ENCODE peak calls at places on chromosomes 5 and 9, in nine cellular contexts. C, Q, G, Y, F, A, E, N and I are unnamed samples.

GRCh38 chr5:73435640-73436534 is 12.7 kb downstream of the FOXD1 start:
- DNase-seq in Q (no peak), Y (peak), A (no peak), G (no peak), C (no peak), E (no peak), F (no peak), N (no peak), I (no peak)

GRCh38 chr9:130258999-130259398 is 6.6 kb upstream of the HMCN2 start:
- DNase-seq in N (no peak), Y (peak), A (no peak), Q (no peak), C (no peak), G (no peak), F (no peak), E (no peak), I (peak)

GRCh38 chr5:149831492-149831891 is 101.4 kb downstream of the PPARGC1B start:
- DNase-seq in E (peak), A (peak), N (no peak), G (no peak), C (no peak), F (peak), Q (no peak), Y (no peak), I (no peak)

GRCh38 chr5:136810198-136810823 is 445.0 kb upstream of the TRPC7 start:
- DNase-seq in F (peak), C (no peak), G (peak), A (no peak), E (no peak), N (peak), Y (no peak), Q (no peak), I (peak)

GRCh38 chr5:73748510-73749410 is 122.8 kb downstream of the ARHGEF28 start:
- DNase-seq in Q (no peak), A (peak), C (no peak), Y (no peak), G (peak), F (peak), N (peak), E (peak), I (peak)

GRCh38 chr5:175569701-175570100 is 88.2 kb upstream of the HRH2 start:
- DNase-seq in E (no peak), A (no peak), N (no peak), F (no peak), Y (peak), G (no peak), Q (no peak), C (no peak), I (no peak)

GRCh38 chr5:181160-181559 is 10.1 kb upstream of the LRRC14B start:
- DNase-seq in E (no peak), F (no peak), C (no peak), G (no peak), A (no peak), Q (no peak), Y (no peak), N (no peak), I (no peak)

GRCh38 chr5:165139262-165139661 is 1633.8 kb downstream of the MAT2B start:
- DNase-seq in Q (no peak), G (no peak), N (no peak), Y (no peak), E (no peak), F (no peak), C (no peak), A (no peak), I (no peak)

GRCh38 chr9:104586496-104587180 is 12.6 kb downstream of the OR13C5 start:
- DNase-seq in A (peak), C (no peak), F (peak), E (no peak), Q (no peak), N (peak), Y (no peak), G (peak), I (no peak)

GRCh38 chr9:15307523-15307841 is 466 bp upstream of the TTC39B start:
- DNase-seq in A (no peak), G (no peak), N (no peak), Q (no peak), C (no peak), E (no peak), F (no peak), Y (no peak), I (no peak)

GRCh38 chr9:15308511-15308910 is 1.5 kb upstream of the TTC39B start:
- DNase-seq in Y (no peak), C (no peak), E (peak), A (peak), F (peak), G (peak), Q (no peak), N (peak), I (peak)

GRCh38 chr9:15310448-15310847 is 3.4 kb upstream of the TTC39B start:
- DNase-seq in A (no peak), C (no peak), Q (no peak), G (no peak), Y (no peak), N (no peak), E (no peak), F (no peak), I (no peak)

GRCh38 chr9:15306757-15307522 is at the start of gene TTC39B:
- DNase-seq in Y (peak), Q (peak), N (peak), C (peak), A (peak), F (peak), E (peak), G (peak), I (peak)

GRCh38 chr9:15311607-15312006 is 4.6 kb upstream of the TTC39B start:
- DNase-seq in E (no peak), F (peak), Q (no peak), A (no peak), N (no peak), Y (no peak), C (no peak), G (no peak), I (no peak)
- H3K4me3 ChIP-seq in E (no peak), F (no peak), Q (no peak), A (no peak), N (no peak), Y (no peak), C (no peak), G (no peak), I (no peak)

DNA sequence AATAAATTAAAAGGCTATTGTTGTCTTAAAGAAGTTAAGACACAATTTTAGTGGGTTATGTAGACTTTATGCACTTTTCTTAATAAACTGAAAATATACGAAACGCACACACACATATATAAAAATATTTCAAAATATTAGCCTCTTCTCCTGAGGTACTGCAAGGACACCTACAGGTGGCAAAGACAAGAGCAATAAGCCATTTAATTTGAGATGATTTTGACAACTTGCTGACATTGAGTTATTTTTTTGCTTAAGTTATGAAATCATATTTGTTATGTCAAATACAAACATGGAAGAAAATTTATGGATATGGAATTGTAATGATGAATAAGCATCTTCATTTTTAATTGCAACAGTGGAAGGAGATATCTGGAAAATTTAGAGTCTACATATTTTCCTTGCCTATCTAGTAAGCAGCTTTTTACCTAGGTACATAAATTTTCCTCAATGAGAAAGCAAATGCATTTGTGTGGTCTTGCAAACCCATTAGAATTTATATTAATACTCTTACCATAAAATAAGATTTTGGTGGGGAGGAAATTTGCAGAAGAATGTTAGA is 301.6 kb downstream of the ISL1 start:
- DNase-seq in G (no peak), A (no peak), Q (no peak), N (no peak), C (no peak), F (peak), Y (no peak), E (no peak), I (no peak)
- TF ChIP-seq CTCF in G (no peak), A (no peak), Q (no peak), N (no peak), C (no peak), F (no peak), Y (peak), E (peak), I (peak)

DNA sequence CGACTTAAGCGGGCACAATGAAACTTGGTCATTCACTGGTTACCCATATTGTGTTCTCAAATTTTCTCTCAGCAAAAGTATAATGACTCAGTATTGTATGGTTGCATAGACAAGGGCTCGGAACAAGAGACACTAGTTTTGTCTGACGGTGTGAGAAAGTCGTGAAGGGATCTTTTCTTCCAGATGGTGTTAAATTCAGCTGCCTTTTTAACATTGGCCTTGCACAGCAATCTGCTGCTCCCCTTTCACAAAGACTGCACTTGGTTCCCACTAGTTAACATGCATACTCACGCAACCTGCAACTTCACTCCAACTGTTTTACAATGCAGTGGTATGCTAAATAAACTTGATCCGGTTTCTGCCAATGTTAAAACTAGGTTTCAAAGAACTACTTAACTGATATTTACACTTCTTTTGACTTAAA is 219.2 kb downstream of the MEF2C start:
- DNase-seq in C (no peak), A (no peak), E (no peak), Q (no peak), N (no peak), Y (no peak), F (no peak), G (no peak), I (no peak)
- H3K4me3 ChIP-seq in C (no peak), A (no peak), E (no peak), Q (no peak), N (no peak), Y (no peak), F (no peak), G (no peak), I (peak)

GRCh38 chr5:127321465-127321864 is 30.9 kb downstream of the MEGF10 start:
- DNase-seq in N (no peak), Q (no peak), F (no peak), A (no peak), Y (no peak), C (no peak), G (no peak), E (no peak), I (no peak)

GRCh38 chr5:127324756-127325155 is 34.2 kb downstream of the MEGF10 start:
- DNase-seq in A (no peak), G (no peak), Q (no peak), Y (peak), E (no peak), F (no peak), C (no peak), N (no peak), I (no peak)

GRCh38 chr5:127330116-127330515 is 39.5 kb downstream of the MEGF10 start:
- DNase-seq in G (no peak), C (no peak), N (no peak), Y (no peak), A (no peak), E (no peak), F (peak), Q (no peak), I (no peak)

GRCh38 chr5:127322405-127322804 is 31.8 kb downstream of the MEGF10 start:
- DNase-seq in G (no peak), N (no peak), Y (no peak), A (no peak), Q (no peak), C (no peak), E (no peak), F (no peak), I (no peak)

DNA sequence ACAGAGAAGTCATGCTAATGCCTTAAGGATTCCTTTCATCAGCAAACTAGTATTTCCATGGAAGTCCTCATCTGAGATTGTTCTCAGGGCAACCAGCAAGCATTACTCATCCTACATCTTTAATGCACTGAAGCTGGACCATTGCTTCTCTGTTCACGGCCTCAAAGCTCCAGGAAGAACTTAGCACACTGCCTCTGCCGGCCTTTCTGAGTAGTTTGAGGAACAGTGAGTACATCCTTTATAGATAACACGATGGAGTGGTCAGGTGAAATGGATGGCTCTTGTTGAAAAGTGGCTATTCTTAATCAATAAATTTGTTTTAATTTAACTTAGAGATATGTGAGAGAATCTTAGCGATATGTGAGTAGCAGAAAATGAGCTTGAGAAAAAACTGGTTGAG is 35.8 kb downstream of the MEGF10 start:
- DNase-seq in C (no peak), N (no peak), Q (no peak), E (no peak), Y (no peak), A (no peak), F (no peak), G (no peak), I (no peak)
- TF ChIP-seq CTCF in C (no peak), N (peak), Q (no peak), E (no peak), Y (peak), A (peak), F (no peak), G (no peak), I (no peak)

GRCh38 chr5:57172466-57172961 is 1.3 kb upstream of the GPBP1 start:
- DNase-seq in A (peak), Y (peak), C (no peak), G (peak), F (peak), Q (peak), E (no peak), N (peak), I (no peak)
- H3K4me3 ChIP-seq in A (peak), Y (peak), C (peak), G (peak), F (peak), Q (peak), E (peak), N (peak), I (peak)

DNA sequence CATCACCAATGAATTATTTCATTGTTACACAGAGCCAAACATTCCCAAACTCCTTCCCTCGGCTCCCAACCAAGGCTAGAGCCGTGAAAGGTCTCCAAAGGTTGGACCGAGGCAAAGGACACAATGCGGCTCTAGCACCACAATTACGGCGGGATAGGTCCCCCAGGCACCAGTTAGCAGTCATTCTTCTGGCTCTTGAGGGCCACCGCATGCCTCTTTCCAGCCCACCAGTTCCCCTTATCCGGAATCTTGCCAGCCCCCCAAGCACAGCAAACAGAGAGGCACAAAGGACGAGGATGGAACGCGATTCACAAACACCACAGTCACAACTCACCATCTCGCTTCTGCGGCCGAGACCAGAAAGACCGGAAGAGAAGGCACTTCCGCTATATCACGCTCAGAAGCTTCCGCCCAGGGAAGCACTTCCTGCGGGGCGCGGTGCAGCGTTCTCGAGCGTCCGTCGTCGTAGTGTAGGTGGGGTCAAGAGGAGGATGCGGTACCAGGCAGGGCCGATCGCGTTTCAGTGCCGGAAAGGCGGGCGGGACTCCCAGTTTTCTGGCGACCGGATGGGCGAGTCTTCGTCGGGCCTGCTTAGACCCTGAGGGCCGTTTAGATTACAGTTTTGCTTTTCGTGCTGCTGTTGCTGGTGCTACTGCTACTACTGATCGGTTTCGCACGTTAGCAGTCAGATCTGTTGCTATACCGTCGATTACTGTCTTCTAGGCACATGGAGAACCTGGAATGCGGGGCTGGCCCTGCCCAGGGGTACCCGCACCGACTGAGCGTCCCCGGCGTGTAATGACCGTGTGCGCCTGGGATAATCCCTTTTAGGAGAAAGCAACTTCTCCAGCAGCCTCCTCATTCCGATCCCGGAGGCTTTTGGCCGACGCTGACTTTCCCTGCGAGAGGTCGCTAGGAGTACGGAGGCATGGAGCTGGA is at the start of gene RPL37:
- DNase-seq in G (peak), A (peak), C (peak), N (peak), Y (peak), F (peak), Q (peak), E (peak), I (peak)
- TF ChIP-seq CTCF in G (no peak), A (no peak), C (no peak), N (no peak), Y (no peak), F (no peak), Q (no peak), E (no peak), I (no peak)

GRCh38 chr5:66743344-66743743 is 147.2 kb downstream of the MAST4 start:
- DNase-seq in G (no peak), N (no peak), E (no peak), Q (no peak), Y (no peak), F (no peak), A (no peak), C (no peak), I (no peak)

GRCh38 chr5:66742083-66742895 is 146.1 kb downstream of the MAST4 start:
- DNase-seq in A (peak), Y (peak), Q (peak), F (peak), G (no peak), N (peak), E (peak), C (no peak), I (no peak)

GRCh38 chr5:66742896-66743247 is 146.7 kb downstream of the MAST4 start:
- DNase-seq in Y (no peak), A (no peak), F (no peak), E (no peak), G (no peak), C (no peak), Q (no peak), N (no peak), I (no peak)

GRCh38 chr5:66739923-66740322 is 143.7 kb downstream of the MAST4 start:
- DNase-seq in Y (no peak), A (no peak), E (no peak), C (no peak), F (peak), Q (no peak), N (peak), G (no peak), I (no peak)

GRCh38 chr5:66741394-66741793 is 145.2 kb downstream of the MAST4 start:
- DNase-seq in F (no peak), N (no peak), G (no peak), A (no peak), E (no peak), C (no peak), Q (peak), Y (no peak), I (no peak)
- H3K4me3 ChIP-seq in F (no peak), N (no peak), G (no peak), A (no peak), E (no peak), C (no peak), Q (no peak), Y (no peak), I (no peak)

GRCh38 chr9:893843-894420 is 52.4 kb downstream of the DMRT1 start:
- DNase-seq in Y (peak), G (peak), A (peak), F (peak), E (peak), Q (peak), C (no peak), N (peak), I (peak)
- TF ChIP-seq CTCF in Y (peak), G (peak), A (peak), F (peak), E (peak), Q (peak), C (peak), N (peak), I (peak)

GRCh38 chr5:112012112-112012511 is 255.1 kb upstream of the NREP start:
- DNase-seq in A (no peak), F (peak), Q (no peak), Y (no peak), C (no peak), E (no peak), N (peak), G (peak), I (peak)
- H3K4me3 ChIP-seq in A (no peak), F (no peak), Q (no peak), Y (no peak), C (no peak), E (no peak), N (no peak), G (no peak), I (no peak)